ENCODE peak calls at places on chromosomes 16 and 17, in five cellular contexts. G, S, X, I and J are unnamed samples.

GRCh38 chr17:48048321-48049140 is at the start of gene NFE2L1:
- DNase-seq in G (no peak), S (peak), X (peak), I (peak), J (peak)

GRCh38 chr16:66205287-66206167 is 161.0 kb upstream of the CDH5 start:
- DNase-seq in G (no peak), S (no peak), X (no peak), I (no peak), J (no peak)

GRCh38 chr16:28181557-28181914 is 30.2 kb downstream of the XPO6 start:
- DNase-seq in G (no peak), S (no peak), X (peak), I (peak), J (no peak)

GRCh38 chr17:65374966-65375365 is 186.5 kb downstream of the AXIN2 start:
- DNase-seq in G (no peak), S (peak), X (no peak), I (no peak), J (no peak)

GRCh38 chr17:69960755-69961154 is 114.3 kb upstream of the KCNJ16 start:
- DNase-seq in G (no peak), S (no peak), X (peak), I (no peak), J (no peak)

GRCh38 chr17:14312522-14312921 is 11.6 kb downstream of the HS3ST3B1 start:
- DNase-seq in G (no peak), S (no peak), X (no peak), I (no peak), J (no peak)

GRCh38 chr17:1762906-1763829 is 1.3 kb downstream of the SERPINF1 start:
- DNase-seq in G (no peak), S (no peak), X (peak), I (peak), J (no peak)

GRCh38 chr17:72400488-72400827 is 279.6 kb downstream of the SOX9 start:
- DNase-seq in G (no peak), S (no peak), X (no peak), I (no peak), J (no peak)

GRCh38 chr16:89452241-89452640 is 38.1 kb downstream of the ANKRD11 start:
- DNase-seq in G (no peak), S (no peak), X (no peak), I (no peak), J (no peak)

GRCh38 chr16:55204923-55205322 is 119.1 kb upstream of the IRX6 start:
- DNase-seq in G (no peak), S (no peak), X (no peak), I (no peak), J (no peak)

GRCh38 chr17:19244796-19245195 is 7.6 kb downstream of the EPN2 start:
- DNase-seq in G (no peak), S (no peak), X (no peak), I (no peak), J (no peak)

GRCh38 chr17:78110363-78111011 is 18.1 kb downstream of the TMC6 start:
- DNase-seq in G (no peak), S (no peak), X (no peak), I (no peak), J (no peak)

GRCh38 chr17:46020023-46020735 is 21.1 kb downstream of the STH start:
- DNase-seq in G (peak), S (peak), X (no peak), I (no peak), J (no peak)

GRCh38 chr16:12646490-12647274 is 157.0 kb downstream of the CPPED1 start:
- DNase-seq in G (peak), S (no peak), X (no peak), I (no peak), J (no peak)

GRCh38 chr17:12040478-12040877 is 19.8 kb downstream of the MAP2K4 start:
- DNase-seq in G (no peak), S (no peak), X (no peak), I (no peak), J (no peak)

GRCh38 chr17:74280093-74280513 is 6.1 kb downstream of the DNAI2 start:
- DNase-seq in G (peak), S (peak), X (no peak), I (no peak), J (no peak)

GRCh38 chr17:47840742-47841487 is at the start of gene SCRN2:
- DNase-seq in G (peak), S (peak), X (peak), I (peak), J (peak)